ENCODE peak calls at places on chromosome 20, in eight cellular contexts. A is stimulated activated CD4-positive, alpha-beta T cell treated with anti-CD3 and anti-CD28 coated beads, Interleukin-2, amount 100 ng/mL, for 4 hours; T is astrocyte of the spinal cord; E is T-helper 17 cell; L is activated CD4-positive, alpha-beta memory T cell treated with anti-CD3 and anti-CD28 coated beads, Interleukin-2, amount 10 ng/mL, durations not matched to agents 7 days and 5 days; I is B cell; Q is AG10803; F is NCI-H1048. Y is an unnamed sample.

GRCh38 chr20:682123-682522 is 6.5 kb upstream of the SCRT2 start:
- DNase-seq in T (no peak), E (no peak), I (no peak), L (no peak), Q (no peak), A (no peak), F (no peak), Y (no peak)

GRCh38 chr20:5073154-5074049 is 46.4 kb downstream of the PCNA start:
- DNase-seq in I (no peak), Q (peak), E (no peak), T (peak), L (no peak), F (no peak), A (no peak), Y (peak)

GRCh38 chr20:58822748-58823730 is 27.7 kb downstream of the GNAS-AS1 start:
- DNase-seq in F (no peak), E (no peak), I (no peak), L (no peak), T (no peak), Q (no peak), A (no peak), Y (no peak)

GRCh38 chr20:23923311-23923710 is 43.8 kb upstream of the CST5 start:
- DNase-seq in E (no peak), Q (no peak), L (no peak), I (no peak), A (no peak), T (no peak), F (no peak), Y (no peak)

GRCh38 chr20:54025166-54025835 is 45.1 kb downstream of the BCAS1 start:
- DNase-seq in F (no peak), I (no peak), Q (peak), A (no peak), E (no peak), T (peak), L (no peak), Y (no peak)

GRCh38 chr20:22684072-22684762 is 99.8 kb upstream of the FOXA2 start:
- DNase-seq in E (no peak), Q (peak), F (no peak), L (peak), T (peak), I (peak), A (no peak), Y (no peak)

GRCh38 chr20:62020935-62021701 is 44.6 kb downstream of the TAF4 start:
- DNase-seq in Q (peak), L (no peak), I (no peak), A (no peak), F (no peak), E (no peak), T (peak), Y (peak)

GRCh38 chr20:51534764-51535386 is 7.6 kb downstream of the NFATC2 start:
- DNase-seq in I (no peak), Q (no peak), A (no peak), E (no peak), L (no peak), T (no peak), F (no peak), Y (no peak)

GRCh38 chr20:64077876-64078551 is 1.3 kb downstream of the RGS19 start:
- DNase-seq in A (no peak), L (peak), T (no peak), E (peak), I (peak), F (no peak), Q (no peak), Y (peak)

GRCh38 chr20:15759546-15760216 is 813.6 kb downstream of the KIF16B start:
- DNase-seq in F (no peak), L (no peak), Q (peak), E (no peak), A (no peak), I (no peak), T (no peak), Y (no peak)

GRCh38 chr20:48815537-48815936 is 12.3 kb downstream of the PREX1 start:
- DNase-seq in E (no peak), T (no peak), I (no peak), F (no peak), A (no peak), L (no peak), Q (no peak), Y (no peak)

GRCh38 chr20:58921564-58921963 is 59.5 kb upstream of the NELFCD start:
- DNase-seq in L (no peak), I (no peak), E (no peak), A (no peak), F (no peak), T (no peak), Q (no peak), Y (no peak)

GRCh38 chr20:45934046-45934586 is 367 bp upstream of the PCIF1 start:
- DNase-seq in I (no peak), T (peak), E (peak), Q (no peak), A (no peak), L (no peak), F (no peak), Y (peak)

GRCh38 chr20:30812739-30813411 is 444.6 kb upstream of the DEFB115 start:
- DNase-seq in I (no peak), A (no peak), E (no peak), L (no peak), T (no peak), Q (no peak), F (no peak), Y (no peak)

GRCh38 chr20:21583486-21584168 is 69.8 kb upstream of the NKX2-2 start:
- DNase-seq in T (no peak), Q (no peak), A (no peak), E (no peak), F (no peak), L (no peak), I (no peak), Y (no peak)

GRCh38 chr20:47432251-47433210 is 69.2 kb upstream of the NCOA3 start:
- DNase-seq in E (no peak), Q (no peak), T (no peak), I (no peak), L (no peak), F (no peak), A (no peak), Y (peak)

GRCh38 chr20:40959325-40960092 is 69.1 kb upstream of the TOP1 start:
- DNase-seq in F (no peak), E (no peak), Q (no peak), A (no peak), L (peak), T (no peak), I (no peak), Y (no peak)

GRCh38 chr20:20503788-20504528 is 136.1 kb downstream of the INSM1 start:
- DNase-seq in Q (no peak), A (no peak), T (no peak), I (no peak), E (no peak), L (no peak), F (no peak), Y (no peak)

GRCh38 chr20:3296256-3297095 is 57.5 kb upstream of the SLC4A11 start:
- DNase-seq in T (no peak), Q (no peak), E (no peak), L (no peak), A (no peak), I (no peak), F (no peak), Y (no peak)

GRCh38 chr20:44404204-44405181 is 49.0 kb downstream of the HNF4A start:
- DNase-seq in I (no peak), F (no peak), Q (peak), T (no peak), E (no peak), L (no peak), A (no peak), Y (no peak)

GRCh38 chr20:31860431-31861345 is 9.6 kb downstream of the DUSP15 start:
- DNase-seq in L (no peak), T (no peak), A (no peak), E (no peak), I (no peak), Q (no peak), F (no peak), Y (no peak)

GRCh38 chr20:1893721-1894470 is 1.3 kb upstream of the SIRPA start:
- DNase-seq in L (no peak), A (no peak), I (peak), E (no peak), T (no peak), F (no peak), Q (no peak), Y (peak)

GRCh38 chr20:24027229-24027628 is 38.6 kb upstream of the GGTLC1 start:
- DNase-seq in F (no peak), L (peak), A (peak), Q (peak), T (no peak), I (peak), E (peak), Y (no peak)